ENCODE peak calls at places on chromosomes 13 and 19, in six cellular contexts. G is HL-60, H is NCI-H345, K is C1 segment of cervical spinal cord, P is progenitor cell of endocrine pancreas, O is T follicular helper cell. A is an unnamed sample.

GRCh38 chr13:23796546-23796945 is 92.7 kb downstream of the MIPEP start:
- DNase-seq in G (no peak), H (peak), K (no peak), P (no peak), O (no peak), A (no peak)

GRCh38 chr13:43195112-43195511 is 171.7 kb downstream of the DNAJC15 start:
- DNase-seq in G (no peak), H (no peak), K (no peak), P (no peak), O (no peak), A (no peak)

GRCh38 chr19:40663712-40664692 is 26.4 kb downstream of the NUMBL start:
- DNase-seq in G (no peak), H (no peak), K (no peak), P (no peak), O (no peak), A (peak)

GRCh38 chr19:4811328-4812131 is 20.0 kb downstream of the TICAM1 start:
- DNase-seq in G (peak), H (peak), K (no peak), P (peak), O (peak), A (peak)

GRCh38 chr13:113145496-113145895 is 13.0 kb upstream of the PROZ start:
- DNase-seq in G (no peak), H (no peak), K (no peak), P (no peak), O (no peak), A (no peak)

GRCh38 chr19:10118960-10119359 is 739 bp downstream of the EIF3G start:
- DNase-seq in G (no peak), H (no peak), K (no peak), P (no peak), O (no peak), A (no peak)

GRCh38 chr13:45257638-45258338 is 56.9 kb upstream of the KCTD4 start:
- DNase-seq in G (no peak), H (no peak), K (no peak), P (no peak), O (no peak), A (peak)

GRCh38 chr13:44806841-44807240 is 182.4 kb downstream of the NUFIP1 start:
- DNase-seq in G (no peak), H (no peak), K (no peak), P (no peak), O (no peak), A (no peak)

GRCh38 chr19:58279042-58279924 is 528 bp downstream of the ZNF8 start:
- DNase-seq in G (peak), H (peak), K (no peak), P (peak), O (peak), A (peak)

GRCh38 chr19:10070730-10071446 is 15.2 kb upstream of the SHFL start:
- DNase-seq in G (no peak), H (no peak), K (no peak), P (no peak), O (no peak), A (no peak)

A was measured in hepatic stellate cell.